ENCODE peak calls at places on chromosomes 16 and 17, in six cellular contexts. One of them, this sample, is unnamed.

GRCh38 chr16:72291531-72291981 is 119.6 kb upstream of the PMFBP1 start:
- DNase-seq in fibroblast of pulmonary artery: peak
- DNase-seq in WTC11: no peak
- DNase-seq in vagina: no peak
- DNase-seq in heart right ventricle: no peak
- DNase-seq in gastrocnemius medialis: no peak
- DNase-seq in this sample: no peak

GRCh38 chr17:2724783-2725164 is 13.2 kb upstream of the CLUH start:
- DNase-seq in fibroblast of pulmonary artery: peak
- DNase-seq in WTC11: peak
- DNase-seq in vagina: no peak
- DNase-seq in heart right ventricle: no peak
- DNase-seq in gastrocnemius medialis: no peak
- DNase-seq in this sample: no peak

GRCh38 chr17:58605470-58605869 is 86.4 kb downstream of the TEX14 start:
- DNase-seq in fibroblast of pulmonary artery: no peak
- DNase-seq in WTC11: no peak
- DNase-seq in vagina: no peak
- DNase-seq in heart right ventricle: no peak
- DNase-seq in gastrocnemius medialis: no peak
- DNase-seq in this sample: no peak

GRCh38 chr16:5490499-5490898 is 392.9 kb upstream of the EEF2KMT start:
- DNase-seq in fibroblast of pulmonary artery: no peak
- DNase-seq in WTC11: peak
- DNase-seq in vagina: no peak
- DNase-seq in heart right ventricle: peak
- DNase-seq in gastrocnemius medialis: no peak
- DNase-seq in this sample: peak

GRCh38 chr17:49575524-49576120 is at the start of gene NXPH3:
- DNase-seq in fibroblast of pulmonary artery: peak
- DNase-seq in WTC11: peak
- DNase-seq in vagina: peak
- DNase-seq in heart right ventricle: peak
- DNase-seq in gastrocnemius medialis: peak
- DNase-seq in this sample: peak

GRCh38 chr17:81960130-81960958 is 643 bp downstream of the NOTUM start:
- DNase-seq in fibroblast of pulmonary artery: no peak
- DNase-seq in WTC11: no peak
- DNase-seq in vagina: no peak
- DNase-seq in heart right ventricle: no peak
- DNase-seq in gastrocnemius medialis: no peak
- DNase-seq in this sample: peak

GRCh38 chr17:44607836-44608690 is 48.2 kb upstream of the MEIOC start:
- DNase-seq in fibroblast of pulmonary artery: no peak
- DNase-seq in WTC11: peak
- DNase-seq in vagina: no peak
- DNase-seq in heart right ventricle: peak
- DNase-seq in gastrocnemius medialis: no peak
- DNase-seq in this sample: peak

GRCh38 chr16:88601313-88602036 is 31.3 kb downstream of the ZC3H18 start:
- DNase-seq in fibroblast of pulmonary artery: no peak
- DNase-seq in WTC11: no peak
- DNase-seq in vagina: no peak
- DNase-seq in heart right ventricle: no peak
- DNase-seq in gastrocnemius medialis: no peak
- DNase-seq in this sample: no peak

GRCh38 chr17:45648642-45649041 is 135.5 kb upstream of the CRHR1 start:
- DNase-seq in fibroblast of pulmonary artery: no peak
- DNase-seq in WTC11: peak
- DNase-seq in vagina: no peak
- DNase-seq in heart right ventricle: no peak
- DNase-seq in gastrocnemius medialis: no peak
- DNase-seq in this sample: peak

GRCh38 chr17:1362964-1363363 is 37.1 kb downstream of the YWHAE start:
- DNase-seq in fibroblast of pulmonary artery: peak
- DNase-seq in WTC11: no peak
- DNase-seq in vagina: no peak
- DNase-seq in heart right ventricle: peak
- DNase-seq in gastrocnemius medialis: peak
- DNase-seq in this sample: no peak

GRCh38 chr17:54870671-54871175 is 29.9 kb upstream of the TOM1L1 start:
- DNase-seq in fibroblast of pulmonary artery: no peak
- DNase-seq in WTC11: no peak
- DNase-seq in vagina: no peak
- DNase-seq in heart right ventricle: no peak
- DNase-seq in gastrocnemius medialis: no peak
- DNase-seq in this sample: no peak

GRCh38 chr17:81018044-81018802 is 16.7 kb upstream of the BAIAP2 start:
- DNase-seq in fibroblast of pulmonary artery: peak
- DNase-seq in WTC11: no peak
- DNase-seq in vagina: no peak
- DNase-seq in heart right ventricle: no peak
- DNase-seq in gastrocnemius medialis: no peak
- DNase-seq in this sample: peak

GRCh38 chr16:53091508-53092211 is 36.9 kb downstream of the CHD9 start:
- DNase-seq in fibroblast of pulmonary artery: peak
- DNase-seq in WTC11: peak
- DNase-seq in vagina: no peak
- DNase-seq in heart right ventricle: peak
- DNase-seq in gastrocnemius medialis: peak
- DNase-seq in this sample: no peak

GRCh38 chr16:9308300-9309209 is 217.1 kb downstream of the HAPSTR1 start:
- DNase-seq in fibroblast of pulmonary artery: no peak
- DNase-seq in WTC11: no peak
- DNase-seq in vagina: no peak
- DNase-seq in heart right ventricle: no peak
- DNase-seq in gastrocnemius medialis: no peak
- DNase-seq in this sample: no peak

GRCh38 chr17:59695943-59696681 is 11.1 kb downstream of the PTRH2 start:
- DNase-seq in fibroblast of pulmonary artery: peak
- DNase-seq in WTC11: no peak
- DNase-seq in vagina: no peak
- DNase-seq in heart right ventricle: no peak
- DNase-seq in gastrocnemius medialis: no peak
- DNase-seq in this sample: no peak

GRCh38 chr16:86449377-86450095 is 60.8 kb upstream of the FOXF1 start:
- DNase-seq in fibroblast of pulmonary artery: no peak
- DNase-seq in WTC11: no peak
- DNase-seq in vagina: no peak
- DNase-seq in heart right ventricle: no peak
- DNase-seq in gastrocnemius medialis: no peak
- DNase-seq in this sample: no peak

GRCh38 chr17:42832934-42833770 is at the start of gene PSME3:
- DNase-seq in fibroblast of pulmonary artery: peak
- DNase-seq in WTC11: peak
- DNase-seq in vagina: no peak
- DNase-seq in heart right ventricle: peak
- DNase-seq in gastrocnemius medialis: peak
- DNase-seq in this sample: peak

GRCh38 chr16:337975-338575 is 14.4 kb downstream of the AXIN1 start:
- DNase-seq in fibroblast of pulmonary artery: no peak
- DNase-seq in WTC11: no peak
- DNase-seq in vagina: no peak
- DNase-seq in heart right ventricle: no peak
- DNase-seq in gastrocnemius medialis: no peak
- DNase-seq in this sample: no peak

GRCh38 chr17:37551788-37552187 is 57.4 kb downstream of the SYNRG start:
- DNase-seq in fibroblast of pulmonary artery: peak
- DNase-seq in WTC11: no peak
- DNase-seq in vagina: no peak
- DNase-seq in heart right ventricle: no peak
- DNase-seq in gastrocnemius medialis: no peak
- DNase-seq in this sample: no peak

DNA sequence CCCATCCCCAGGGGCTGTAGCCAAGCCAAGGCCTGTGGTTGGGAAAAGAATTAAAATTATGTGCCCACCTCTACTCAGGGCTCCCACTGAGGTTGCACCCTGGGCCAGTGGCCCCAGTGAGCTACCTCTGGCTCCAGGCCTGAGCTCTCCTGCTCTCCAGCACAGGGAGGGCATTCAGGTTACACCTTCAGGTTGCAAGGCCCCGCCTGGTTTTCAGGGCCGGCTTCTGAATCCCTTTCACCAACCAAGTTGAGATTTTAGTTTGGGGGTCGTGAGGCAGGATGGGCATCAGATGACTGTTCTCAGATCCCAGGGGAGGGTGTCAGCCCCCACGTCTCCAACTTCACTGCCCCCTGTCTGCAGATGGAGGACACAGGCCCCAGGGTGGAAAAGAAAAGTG is 8.0 kb upstream of the KATNB1 start:
- DNase-seq in fibroblast of pulmonary artery: no peak
- DNase-seq in WTC11: no peak
- DNase-seq in vagina: no peak
- DNase-seq in heart right ventricle: no peak
- DNase-seq in gastrocnemius medialis: no peak
- DNase-seq in this sample: no peak
- TF ChIP-seq CTCF in fibroblast of pulmonary artery: peak
- TF ChIP-seq CTCF in WTC11: no peak
- TF ChIP-seq CTCF in vagina: no peak
- TF ChIP-seq CTCF in heart right ventricle: no peak
- TF ChIP-seq CTCF in gastrocnemius medialis: no peak
- TF ChIP-seq CTCF in this sample: no peak

GRCh38 chr16:79715088-79715487 is 114.6 kb upstream of the MAF start:
- DNase-seq in fibroblast of pulmonary artery: no peak
- DNase-seq in WTC11: no peak
- DNase-seq in vagina: no peak
- DNase-seq in heart right ventricle: no peak
- DNase-seq in gastrocnemius medialis: no peak
- DNase-seq in this sample: no peak
- TF ChIP-seq CTCF in fibroblast of pulmonary artery: no peak
- TF ChIP-seq CTCF in WTC11: no peak
- TF ChIP-seq CTCF in vagina: no peak
- TF ChIP-seq CTCF in heart right ventricle: no peak
- TF ChIP-seq CTCF in gastrocnemius medialis: no peak
- TF ChIP-seq CTCF in this sample: no peak

GRCh38 chr17:10681866-10682446 is 15.4 kb downstream of the SCO1 start:
- DNase-seq in fibroblast of pulmonary artery: peak
- DNase-seq in WTC11: no peak
- DNase-seq in vagina: no peak
- DNase-seq in heart right ventricle: no peak
- DNase-seq in gastrocnemius medialis: no peak
- DNase-seq in this sample: no peak

GRCh38 chr17:10687497-10687896 is 9.8 kb downstream of the SCO1 start:
- DNase-seq in fibroblast of pulmonary artery: no peak
- DNase-seq in WTC11: no peak
- DNase-seq in vagina: no peak
- DNase-seq in heart right ventricle: no peak
- DNase-seq in gastrocnemius medialis: no peak
- DNase-seq in this sample: no peak

DNA sequence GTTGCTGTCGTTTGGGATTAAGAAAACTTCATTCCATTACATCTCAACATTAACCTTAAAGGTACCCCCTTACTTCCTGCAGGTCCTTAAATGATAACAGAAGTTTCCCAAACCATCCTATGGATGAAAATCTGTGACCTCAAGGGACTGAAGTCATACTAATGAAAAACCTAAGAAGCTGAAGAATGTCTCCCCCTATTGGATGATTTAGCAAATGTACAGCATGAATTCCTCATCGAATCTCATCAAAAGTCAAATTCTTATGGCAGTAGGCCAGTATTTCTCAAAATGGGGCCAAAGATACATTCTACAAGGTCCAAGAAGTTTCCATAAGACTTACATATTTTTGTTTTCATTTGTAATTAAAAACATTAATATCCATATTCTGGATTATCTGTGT is 13.5 kb downstream of the SCO1 start:
- DNase-seq in fibroblast of pulmonary artery: peak
- DNase-seq in WTC11: no peak
- DNase-seq in vagina: no peak
- DNase-seq in heart right ventricle: no peak
- DNase-seq in gastrocnemius medialis: no peak
- DNase-seq in this sample: no peak
- TF ChIP-seq CTCF in fibroblast of pulmonary artery: peak
- TF ChIP-seq CTCF in WTC11: no peak
- TF ChIP-seq CTCF in vagina: no peak
- TF ChIP-seq CTCF in heart right ventricle: peak
- TF ChIP-seq CTCF in gastrocnemius medialis: no peak
- TF ChIP-seq CTCF in this sample: peak

GRCh38 chr16:84397090-84397489 is 28.8 kb downstream of the ATP2C2 start:
- DNase-seq in fibroblast of pulmonary artery: no peak
- DNase-seq in WTC11: no peak
- DNase-seq in vagina: no peak
- DNase-seq in heart right ventricle: no peak
- DNase-seq in gastrocnemius medialis: no peak
- DNase-seq in this sample: no peak
- TF ChIP-seq CTCF in fibroblast of pulmonary artery: peak
- TF ChIP-seq CTCF in WTC11: peak
- TF ChIP-seq CTCF in vagina: no peak
- TF ChIP-seq CTCF in heart right ventricle: no peak
- TF ChIP-seq CTCF in gastrocnemius medialis: no peak
- TF ChIP-seq CTCF in this sample: no peak

DNA sequence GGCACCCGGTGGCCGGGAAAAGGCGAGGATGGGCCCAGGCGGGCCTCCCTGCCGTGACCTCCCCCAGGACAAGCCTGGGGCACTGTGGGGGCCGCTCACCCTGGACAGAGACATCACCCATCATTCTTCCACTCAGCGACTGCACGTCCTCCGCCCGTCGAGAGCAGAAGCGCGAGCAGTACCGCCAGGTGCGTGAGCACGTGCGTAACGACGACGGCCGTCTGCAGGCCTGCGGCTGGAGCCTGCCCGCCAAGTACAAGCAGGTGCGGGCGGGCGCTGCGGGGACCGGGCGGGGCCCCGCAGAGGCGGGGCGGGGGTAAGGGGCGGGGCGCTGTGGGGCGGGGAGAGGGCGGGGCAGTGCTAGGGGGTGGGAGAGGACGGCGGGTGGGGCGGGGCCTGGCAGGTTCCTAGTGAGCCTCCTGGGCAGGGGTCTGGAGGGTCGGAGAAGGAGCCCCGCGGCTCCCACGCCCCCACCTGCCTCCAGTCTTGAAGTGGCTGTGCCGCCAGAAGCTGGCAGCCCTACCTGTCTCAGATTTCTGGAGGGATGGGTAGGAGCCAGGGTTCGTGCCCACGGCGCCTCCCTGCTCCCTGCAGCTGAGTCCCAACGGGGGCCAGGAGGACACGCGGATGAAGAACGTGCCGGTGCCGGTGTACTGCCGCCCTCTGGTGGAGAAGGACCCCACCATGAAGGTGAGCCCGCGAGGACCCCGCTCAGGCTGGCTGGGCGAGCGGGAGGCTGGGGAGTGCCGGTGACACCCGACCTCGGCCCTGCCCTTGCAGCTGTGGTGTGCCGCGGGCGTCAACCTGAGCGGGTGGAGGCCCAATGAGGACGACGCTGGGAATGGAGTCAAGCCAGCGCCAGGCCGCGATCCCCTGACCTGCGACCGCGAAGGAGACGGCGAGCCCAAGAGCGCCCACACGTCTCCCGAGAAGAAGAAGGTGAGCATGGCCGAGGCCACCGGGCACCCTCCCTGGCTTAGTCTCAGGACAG is 7.5 kb downstream of the NME3 start:
- DNase-seq in fibroblast of pulmonary artery: no peak
- DNase-seq in WTC11: peak
- DNase-seq in vagina: no peak
- DNase-seq in heart right ventricle: no peak
- DNase-seq in gastrocnemius medialis: no peak
- DNase-seq in this sample: peak
- TF ChIP-seq CTCF in fibroblast of pulmonary artery: peak
- TF ChIP-seq CTCF in WTC11: peak
- TF ChIP-seq CTCF in vagina: no peak
- TF ChIP-seq CTCF in heart right ventricle: peak
- TF ChIP-seq CTCF in gastrocnemius medialis: no peak
- TF ChIP-seq CTCF in this sample: peak